ENCODE peak calls at places on chromosome 6, in six cellular contexts. T is hypothalamus, D is RWPE1, S is astrocyte of the spinal cord, X is germinal center, B is choroid plexus epithelial cell. A is an unnamed sample.
A peak's percentile ranks its signal among the peaks of the same experiment; 100 is the strongest.

GRCh38 chr6:111159628-111160027 is 72.3 kb downstream of the SLC16A10 start:
- DNase-seq in T (no peak), D (no peak), S (no peak), X (no peak), B (no peak), A (no peak)

GRCh38 chr6:10522929-10523573 is 1.9 kb downstream of the GCNT2 start:
- DNase-seq in T (no peak), D (no peak), S (no peak), X (no peak), B (no peak), A (peak; percentile 41)

GRCh38 chr6:166926748-166927147 is 29.6 kb downstream of the RNASET2 start:
- DNase-seq in T (no peak), D (no peak), S (no peak), X (no peak), B (no peak), A (no peak)

GRCh38 chr6:154874684-154875594 is 120.2 kb upstream of the TIAM2 start:
- DNase-seq in T (no peak), D (no peak), S (no peak), X (no peak), B (peak; percentile 29), A (no peak)

GRCh38 chr6:11268978-11269377 is 36.5 kb upstream of the NEDD9 start:
- DNase-seq in T (no peak), D (no peak), S (no peak), X (no peak), B (no peak), A (no peak)

GRCh38 chr6:41561931-41562632 is 15.9 kb downstream of the FOXP4 start:
- DNase-seq in T (no peak), D (no peak), S (no peak), X (peak; percentile 16), B (no peak), A (no peak)

GRCh38 chr6:45946887-45947286 is 68.8 kb downstream of the CLIC5 start:
- DNase-seq in T (no peak), D (peak; percentile 6), S (peak; percentile 39), X (no peak), B (peak; percentile 73), A (no peak)

GRCh38 chr6:35764238-35764896 is 12.0 kb upstream of the CLPSL2 start:
- DNase-seq in T (no peak), D (no peak), S (no peak), X (no peak), B (no peak), A (peak; percentile 73)

GRCh38 chr6:92507552-92507951 is 911.8 kb downstream of the EPHA7 start:
- DNase-seq in T (no peak), D (no peak), S (no peak), X (no peak), B (no peak), A (no peak)

GRCh38 chr6:101402618-101403002 is 9.1 kb downstream of the GRIK2 start:
- DNase-seq in T (no peak), D (no peak), S (no peak), X (no peak), B (no peak), A (no peak)

GRCh38 chr6:47292944-47293343 is 16.8 kb downstream of the TNFRSF21 start:
- DNase-seq in T (no peak), D (peak; percentile 60), S (no peak), X (no peak), B (peak; percentile 48), A (no peak)

GRCh38 chr6:35668708-35669440 is 19.8 kb downstream of the FKBP5 start:
- DNase-seq in T (no peak), D (no peak), S (no peak), X (no peak), B (no peak), A (no peak)

A was measured in Caco-2.